ENCODE peak calls at places on chromosomes 11 and 22, in four cellular contexts. Z is transverse colon, S is fibroblast of lung, C is IMR-90. O is an unnamed sample.

GRCh38 chr11:83827940-83828554 is 541.9 kb upstream of the CCDC90B start:
- DNase-seq in Z (no peak), S (peak; percentile 44), C (peak; percentile 52), O (peak; percentile 69)

GRCh38 chr11:80104196-80104595 is 663.4 kb upstream of the TENM4 start:
- DNase-seq in Z (no peak), S (no peak), C (no peak), O (no peak)

GRCh38 chr11:104625246-104625645 is 273.0 kb downstream of the CASP12 start:
- DNase-seq in Z (no peak), S (peak; percentile 72), C (peak; percentile 41), O (peak; percentile 51)

GRCh38 chr22:22709719-22710445 is 65.5 kb downstream of the GGTLC2 start:
- DNase-seq in Z (no peak), S (no peak), C (no peak), O (peak; percentile 30)

GRCh38 chr11:17208257-17208999 is 642 bp upstream of the PIK3C2A start:
- DNase-seq in Z (peak; percentile 62), S (peak; percentile 82), C (peak; percentile 59), O (peak; percentile 80)

GRCh38 chr22:48254311-48254873 is 1491.9 kb downstream of the TBC1D22A start:
- DNase-seq in Z (peak; percentile 27), S (no peak), C (no peak), O (no peak)

GRCh38 chr11:5486421-5486820 is 2.1 kb upstream of the OR52D1 start:
- DNase-seq in Z (no peak), S (no peak), C (no peak), O (no peak)

GRCh38 chr11:75024068-75024449 is 35.3 kb downstream of the NEU3 start:
- DNase-seq in Z (no peak), S (no peak), C (no peak), O (no peak)

GRCh38 chr11:26199341-26199740 is 132.6 kb upstream of the ANO3 start:
- DNase-seq in Z (no peak), S (peak; percentile 59), C (peak; percentile 66), O (peak; percentile 76)

GRCh38 chr11:61532136-61533038 is 23.8 kb downstream of the LRRC10B start:
- DNase-seq in Z (peak; percentile 61), S (no peak), C (no peak), O (peak; percentile 30)

GRCh38 chr11:108669711-108670110 is 4.8 kb downstream of the DDX10 start:
- DNase-seq in Z (no peak), S (peak; percentile 50), C (no peak), O (no peak)

GRCh38 chr22:46579751-46580449 is 40.3 kb upstream of the GRAMD4 start:
- DNase-seq in Z (no peak), S (no peak), C (no peak), O (no peak)

GRCh38 chr11:27703453-27703852 is 3.2 kb upstream of the BDNF start:
- DNase-seq in Z (no peak), S (peak; percentile 72), C (peak; percentile 89), O (peak; percentile 82)

GRCh38 chr11:27699926-27700350 is 317 bp downstream of the BDNF start:
- DNase-seq in Z (no peak), S (no peak), C (no peak), O (no peak)

GRCh38 chr11:27700351-27701261 is at the start of gene BDNF:
- DNase-seq in Z (peak; percentile 9), S (peak; percentile 63), C (peak; percentile 60), O (peak; percentile 58)

GRCh38 chr11:27699242-27699925 is 871 bp downstream of the BDNF start:
- DNase-seq in Z (no peak), S (peak; percentile 72), C (peak; percentile 55), O (peak; percentile 56)

DNA sequence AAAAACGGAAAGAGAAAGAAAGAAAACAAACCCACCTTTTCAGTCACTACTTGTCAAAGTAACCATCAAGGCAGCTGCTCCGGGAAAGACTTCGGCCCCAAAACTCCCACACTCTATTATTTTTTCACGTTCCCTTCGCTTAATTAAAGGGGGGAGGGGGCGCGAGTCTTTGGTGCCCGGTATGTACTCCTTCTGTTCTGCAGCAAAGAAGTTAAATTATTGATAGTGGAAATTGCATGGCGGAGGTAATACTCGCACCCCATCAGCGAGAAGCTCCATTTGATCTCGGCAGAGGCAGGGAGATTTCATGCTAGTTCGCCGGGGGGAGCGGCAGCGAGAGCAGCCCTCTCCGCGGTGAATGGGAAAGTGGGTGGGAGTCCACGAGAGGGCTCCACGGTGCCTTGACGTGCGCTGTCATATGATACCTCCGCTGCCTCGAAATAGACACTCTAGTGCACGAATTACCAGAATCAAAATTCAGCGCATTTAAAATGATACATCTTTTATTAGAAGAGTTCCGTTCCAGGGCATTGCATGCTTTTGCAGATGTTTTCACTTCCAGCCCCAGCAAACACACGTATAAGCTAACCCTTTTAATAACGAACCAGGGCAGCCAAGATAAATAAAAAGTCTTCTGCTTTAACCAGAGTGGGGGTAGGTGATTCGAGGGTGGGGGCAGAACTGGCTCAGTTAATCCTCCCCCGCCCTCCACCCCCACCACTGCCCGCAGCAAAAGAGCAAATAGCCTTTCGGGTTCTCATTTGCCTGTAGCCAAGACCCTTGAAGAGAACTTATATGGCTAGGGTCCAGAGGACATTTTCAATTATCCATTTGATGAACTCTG is 1.2 kb upstream of the BDNF start:
- DNase-seq in Z (peak; percentile 23), S (peak; percentile 80), C (peak; percentile 89), O (peak; percentile 81)
- H3K4me3 ChIP-seq in Z (peak overlapping the region; percentile 47), S (peak overlapping the region; percentile 66), C (peak overlapping the region; percentile 85), O (peak overlapping the region; percentile 74)

GRCh38 chr22:24176040-24176439 is 5.2 kb upstream of the SUSD2 start:
- DNase-seq in Z (no peak), S (no peak), C (no peak), O (no peak)
- TF ChIP-seq CTCF in Z (no peak), S (no peak), C (no peak), O (no peak)

GRCh38 chr11:72655896-72656464 is 18.2 kb downstream of the PDE2A start:
- DNase-seq in Z (no peak), S (no peak), C (no peak), O (no peak)
- H3K4me3 ChIP-seq in Z (no peak overlapping the region), S (no peak overlapping the region), C (no peak overlapping the region), O (no peak overlapping the region)

GRCh38 chr11:9384535-9385287 is at the start of gene IPO7:
- DNase-seq in Z (peak; percentile 92), S (peak; percentile 92), C (peak; percentile 92), O (peak; percentile 95)
- TF ChIP-seq CTCF in Z (no peak), S (no peak), C (peak; percentile 47), O (peak; percentile 53)

DNA sequence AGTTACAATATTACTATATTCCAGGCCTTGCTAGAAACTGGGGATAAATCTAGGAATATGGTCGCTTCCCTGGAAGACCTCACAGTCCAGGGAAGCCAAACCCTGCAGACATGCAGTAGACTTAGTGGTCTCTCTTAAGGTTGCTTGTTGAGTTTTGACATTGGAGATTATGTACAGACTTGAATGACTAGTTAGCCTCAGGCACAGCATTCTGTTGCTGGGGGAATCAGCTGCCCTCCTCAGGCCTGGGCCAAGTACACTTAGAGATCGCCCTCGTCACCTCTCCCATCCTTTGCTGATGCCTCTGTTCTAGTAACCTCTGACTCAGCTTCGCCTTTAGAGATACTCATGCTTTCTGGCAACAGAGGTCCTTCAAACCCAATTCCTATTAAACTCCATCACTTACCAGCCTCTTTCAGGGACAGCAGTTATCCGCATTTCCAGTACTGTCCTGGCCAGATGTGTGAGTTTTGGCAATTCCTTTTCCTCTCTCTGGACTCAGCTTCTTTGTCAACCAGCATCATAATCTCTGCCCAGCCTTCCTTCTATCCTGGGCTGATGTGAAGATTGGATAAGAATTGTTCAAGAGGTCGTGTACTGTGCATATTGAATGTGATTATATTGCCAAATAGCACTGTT is 794 bp upstream of the ANAPC15 start:
- DNase-seq in Z (no peak), S (peak; percentile 9), C (peak; percentile 52), O (no peak)
- H3K4me3 ChIP-seq in Z (peak overlapping the region; percentile 56), S (peak overlapping the region; percentile 65), C (no peak overlapping the region), O (no peak overlapping the region)

GRCh38 chr11:63277345-63277943 is 34.0 kb upstream of the SLC22A25 start:
- DNase-seq in Z (no peak), S (no peak), C (no peak), O (no peak)
- TF ChIP-seq CTCF in Z (peak; percentile 17), S (no peak), C (no peak), O (no peak)

DNA sequence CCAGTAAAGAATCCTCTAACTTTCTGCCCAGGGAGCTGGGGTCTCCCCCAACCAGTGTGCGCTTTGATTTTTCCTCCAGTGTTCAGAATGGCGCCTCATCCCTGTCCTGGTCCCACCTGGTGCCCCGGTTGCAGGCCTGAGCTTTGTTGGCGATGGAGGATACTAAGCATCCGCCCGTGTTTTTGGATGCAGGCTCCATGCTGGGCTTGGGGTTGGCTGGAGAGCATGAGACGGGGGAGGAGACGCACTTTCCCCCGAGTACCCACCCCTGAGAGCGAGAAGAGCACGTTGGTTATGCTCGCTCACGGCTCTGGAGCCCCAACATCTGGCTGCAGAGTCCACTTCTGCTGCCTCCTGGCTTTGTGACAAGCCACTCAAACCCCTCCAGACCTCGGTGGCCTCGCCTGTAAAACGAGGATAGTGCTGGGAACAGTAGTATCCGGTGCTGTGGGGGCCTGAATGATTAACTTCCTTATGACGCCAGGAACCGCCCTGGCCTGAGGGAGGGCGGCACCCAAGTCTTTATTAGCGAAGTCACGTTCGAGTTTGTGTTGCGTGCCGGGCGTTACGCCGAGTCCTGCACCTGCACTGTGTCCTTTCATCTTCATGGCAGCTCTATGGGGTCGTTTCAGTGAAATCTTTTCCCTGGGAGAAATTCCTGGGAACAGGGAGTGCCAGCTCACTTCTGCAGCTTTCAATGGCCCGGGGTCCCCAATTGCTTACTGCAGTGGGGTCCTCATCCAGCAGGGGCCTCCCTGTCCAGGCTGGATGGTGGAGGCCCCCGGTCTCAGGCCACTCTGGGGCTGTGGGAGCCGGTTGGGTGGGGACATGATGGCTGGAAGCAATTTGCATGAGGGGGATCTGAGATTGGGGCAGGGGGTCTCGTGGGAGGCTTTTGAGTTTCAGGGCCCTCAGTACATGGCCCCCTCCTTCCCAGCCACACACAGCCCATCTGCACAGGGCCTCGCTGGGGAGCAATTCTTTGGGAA is 25.5 kb downstream of the MRGPRD start:
- DNase-seq in Z (peak; percentile 77), S (peak; percentile 32), C (peak; percentile 45), O (peak; percentile 28)
- H3K4me3 ChIP-seq in Z (no peak overlapping the region), S (no peak overlapping the region), C (no peak overlapping the region), O (no peak overlapping the region)

GRCh38 chr11:8360086-8360828 is 96.6 kb upstream of the LMO1 start:
- DNase-seq in Z (no peak), S (no peak), C (no peak), O (no peak)
- TF ChIP-seq CTCF in Z (no peak), S (no peak), C (no peak), O (peak; percentile 3)

DNA sequence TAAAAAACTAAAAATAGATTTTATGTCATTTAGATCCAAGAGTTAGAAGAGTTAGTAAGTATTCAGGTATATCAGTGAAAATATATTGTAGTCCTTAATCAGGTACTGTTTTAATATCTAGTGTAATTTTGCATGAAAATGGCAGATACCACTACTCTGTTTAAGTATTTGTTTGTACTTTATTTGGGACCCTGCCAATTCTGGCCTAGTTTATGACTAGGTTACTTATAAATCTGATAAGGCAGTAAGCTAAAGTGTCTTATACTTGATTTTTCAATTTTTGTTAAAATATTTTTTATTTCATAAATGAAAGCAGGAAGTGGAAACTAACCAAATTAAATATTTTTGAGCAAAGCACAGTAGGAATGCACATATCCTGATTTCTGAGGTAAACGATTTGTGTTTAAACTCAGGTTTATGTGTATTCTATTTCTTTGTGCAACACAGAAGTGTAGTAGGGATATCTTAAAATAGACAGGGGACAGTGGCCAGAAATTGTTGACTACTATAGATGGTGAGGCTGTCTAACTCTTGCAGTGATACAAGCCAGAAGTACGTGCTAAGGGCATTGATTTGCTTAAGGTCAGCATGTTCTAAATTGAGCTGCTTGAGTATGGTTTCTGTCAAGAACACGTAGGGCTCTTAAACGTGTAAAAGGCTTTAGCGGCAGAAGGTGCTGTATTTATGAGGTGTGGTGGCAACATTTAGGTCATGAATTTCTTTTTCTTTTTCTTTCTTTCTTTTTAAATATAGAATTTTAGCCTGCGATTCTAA is 34.0 kb downstream of the HIPK3 start:
- DNase-seq in Z (no peak), S (peak; percentile 14), C (peak; percentile 18), O (no peak)
- H3K4me3 ChIP-seq in Z (no peak overlapping the region), S (no peak overlapping the region), C (no peak overlapping the region), O (no peak overlapping the region)

GRCh38 chr11:91513734-91514133 is 710.9 kb upstream of the FAT3 start:
- DNase-seq in Z (no peak), S (no peak), C (no peak), O (peak; percentile 6)
- TF ChIP-seq CTCF in Z (no peak), S (no peak), C (peak; percentile 17), O (peak; percentile 28)

O was measured in choroid plexus epithelial cell.